ENCODE peak calls at places on chromosomes 6 and 20, in four cellular contexts. One of them, this sample, is unnamed.

GRCh38 chr6:48278261-48278660 is 167.3 kb upstream of the PTCHD4 start:
- DNase-seq in GDM1: no peak
- DNase-seq in mesendoderm: peak
- DNase-seq in nephron progenitor cell: no peak
- DNase-seq in this sample: no peak

GRCh38 chr6:3209114-3210023 is 18.1 kb downstream of the TUBB2B start:
- DNase-seq in GDM1: no peak
- DNase-seq in mesendoderm: peak
- DNase-seq in nephron progenitor cell: no peak
- DNase-seq in this sample: peak

GRCh38 chr6:28587746-28588075 is 62.0 kb downstream of the GPX5 start:
- DNase-seq in GDM1: no peak
- DNase-seq in mesendoderm: no peak
- DNase-seq in nephron progenitor cell: peak
- DNase-seq in this sample: no peak

GRCh38 chr6:149170564-149171452 is 146.7 kb upstream of the TAB2 start:
- DNase-seq in GDM1: no peak
- DNase-seq in mesendoderm: no peak
- DNase-seq in nephron progenitor cell: no peak
- DNase-seq in this sample: no peak

GRCh38 chr6:129981598-129981997 is 36.8 kb upstream of the L3MBTL3 start:
- DNase-seq in GDM1: no peak
- DNase-seq in mesendoderm: no peak
- DNase-seq in nephron progenitor cell: no peak
- DNase-seq in this sample: no peak

GRCh38 chr20:53750827-53751393 is 157.3 kb upstream of the ZNF217 start:
- DNase-seq in GDM1: no peak
- DNase-seq in mesendoderm: peak
- DNase-seq in nephron progenitor cell: no peak
- DNase-seq in this sample: peak

GRCh38 chr6:38353310-38354032 is 286.3 kb downstream of the BTBD9 start:
- DNase-seq in GDM1: no peak
- DNase-seq in mesendoderm: no peak
- DNase-seq in nephron progenitor cell: no peak
- DNase-seq in this sample: no peak

GRCh38 chr6:119791746-119792145 is 442.2 kb upstream of the MAN1A1 start:
- DNase-seq in GDM1: no peak
- DNase-seq in mesendoderm: peak
- DNase-seq in nephron progenitor cell: no peak
- DNase-seq in this sample: no peak

GRCh38 chr6:43678341-43678740 is 9.2 kb downstream of the MRPS18A start:
- DNase-seq in GDM1: no peak
- DNase-seq in mesendoderm: no peak
- DNase-seq in nephron progenitor cell: no peak
- DNase-seq in this sample: no peak

GRCh38 chr6:114131943-114132342 is 161.0 kb upstream of the HDAC2 start:
- DNase-seq in GDM1: no peak
- DNase-seq in mesendoderm: no peak
- DNase-seq in nephron progenitor cell: no peak
- DNase-seq in this sample: no peak

GRCh38 chr20:62691485-62691884 is 17.2 kb upstream of the NTSR1 start:
- DNase-seq in GDM1: no peak
- DNase-seq in mesendoderm: no peak
- DNase-seq in nephron progenitor cell: no peak
- DNase-seq in this sample: no peak

GRCh38 chr6:13434455-13434775 is 53.0 kb downstream of the GFOD1 start:
- DNase-seq in GDM1: no peak
- DNase-seq in mesendoderm: no peak
- DNase-seq in nephron progenitor cell: no peak
- DNase-seq in this sample: no peak

GRCh38 chr20:35012227-35013069 is 56.8 kb downstream of the MYH7B start:
- DNase-seq in GDM1: no peak
- DNase-seq in mesendoderm: no peak
- DNase-seq in nephron progenitor cell: no peak
- DNase-seq in this sample: no peak

GRCh38 chr6:85676086-85676729 is 33.5 kb upstream of the SYNCRIP start:
- DNase-seq in GDM1: no peak
- DNase-seq in mesendoderm: no peak
- DNase-seq in nephron progenitor cell: no peak
- DNase-seq in this sample: no peak

GRCh38 chr20:7195704-7196103 is 428.2 kb downstream of the BMP2 start:
- DNase-seq in GDM1: no peak
- DNase-seq in mesendoderm: peak
- DNase-seq in nephron progenitor cell: no peak
- DNase-seq in this sample: peak

GRCh38 chr20:59945175-59945574 is 5.0 kb downstream of the FAM217B start:
- DNase-seq in GDM1: no peak
- DNase-seq in mesendoderm: no peak
- DNase-seq in nephron progenitor cell: no peak
- DNase-seq in this sample: no peak